ENCODE peak calls at places on chromosomes 7 and 10, in five cellular contexts. J is GM23248; S is heart left ventricle; F is Jurkat, Clone E6-1; G is psoas muscle. I is an unnamed sample.

GRCh38 chr10:103896225-103896624 is 21.8 kb downstream of the STN1 start:
- DNase-seq in J (peak; percentile 65), S (no peak), F (no peak), G (no peak), I (no peak)

GRCh38 chr7:5403442-5403841 is 20.2 kb downstream of the TNRC18 start:
- DNase-seq in J (no peak), S (no peak), F (no peak), G (no peak), I (no peak)

GRCh38 chr10:86269332-86269731 is 97.3 kb downstream of the GRID1 start:
- DNase-seq in J (no peak), S (no peak), F (no peak), G (no peak), I (no peak)

GRCh38 chr7:45186261-45186813 is 28.7 kb downstream of the RAMP3 start:
- DNase-seq in J (no peak), S (no peak), F (no peak), G (no peak), I (no peak)

GRCh38 chr7:1053002-1053411 is 8.7 kb downstream of the GPR146 start:
- DNase-seq in J (no peak), S (peak; percentile 73), F (no peak), G (peak; percentile 52), I (no peak)

GRCh38 chr10:71945819-71946474 is 18.2 kb upstream of the CHST3 start:
- DNase-seq in J (no peak), S (no peak), F (no peak), G (no peak), I (no peak)

GRCh38 chr7:91892821-91893340 is 12.4 kb upstream of the MTERF1 start:
- DNase-seq in J (peak; percentile 54), S (no peak), F (no peak), G (no peak), I (no peak)

GRCh38 chr10:96632974-96633373 is 46.2 kb upstream of the TM9SF3 start:
- DNase-seq in J (no peak), S (no peak), F (no peak), G (no peak), I (no peak)

GRCh38 chr10:88555190-88555894 is 27.8 kb downstream of the RNLS start:
- DNase-seq in J (peak; percentile 29), S (no peak), F (no peak), G (no peak), I (no peak)

GRCh38 chr10:13414855-13415254 is 66.8 kb upstream of the SEPHS1 start:
- DNase-seq in J (peak; percentile 28), S (no peak), F (no peak), G (no peak), I (peak; percentile 10)

GRCh38 chr10:117152668-117153067 is 14.6 kb upstream of the VAX1 start:
- DNase-seq in J (peak; percentile 30), S (no peak), F (no peak), G (no peak), I (no peak)

GRCh38 chr7:55928006-55928767 is 23.5 kb upstream of the MRPS17 start:
- DNase-seq in J (no peak), S (no peak), F (no peak), G (no peak), I (no peak)

GRCh38 chr10:6445671-6446278 is 134.3 kb downstream of the PRKCQ start:
- DNase-seq in J (peak; percentile 58), S (no peak), F (peak; percentile 73), G (peak; percentile 81), I (peak; percentile 48)

GRCh38 chr10:4283841-4284610 is 499.0 kb upstream of the KLF6 start:
- DNase-seq in J (peak; percentile 59), S (peak; percentile 81), F (no peak), G (peak; percentile 79), I (no peak)

GRCh38 chr10:118238573-118239240 is 103.4 kb downstream of the FAM204A start:
- DNase-seq in J (peak; percentile 94), S (no peak), F (no peak), G (no peak), I (no peak)

GRCh38 chr7:101998029-101998903 is 180.8 kb downstream of the CUX1 start:
- DNase-seq in J (no peak), S (no peak), F (no peak), G (peak; percentile 36), I (no peak)

GRCh38 chr7:4951903-4952636 is 6.9 kb downstream of the MMD2 start:
- DNase-seq in J (peak; percentile 48), S (no peak), F (no peak), G (no peak), I (peak; percentile 54)

GRCh38 chr7:149126662-149127321 is 668 bp upstream of the ZNF425 start:
- DNase-seq in J (peak; percentile 59), S (peak; percentile 64), F (no peak), G (peak; percentile 69), I (peak; percentile 81)

GRCh38 chr10:124993728-124994451 is 52.0 kb downstream of the ZRANB1 start:
- DNase-seq in J (no peak), S (no peak), F (no peak), G (no peak), I (no peak)

GRCh38 chr10:88913803-88914202 is 33.8 kb downstream of the STAMBPL1 start:
- DNase-seq in J (no peak), S (no peak), F (no peak), G (no peak), I (no peak)

GRCh38 chr7:36601596-36601995 is 122.7 kb downstream of the AOAH start:
- DNase-seq in J (no peak), S (no peak), F (no peak), G (no peak), I (no peak)

GRCh38 chr7:91554893-91555292 is 290.7 kb downstream of the FZD1 start:
- DNase-seq in J (no peak), S (no peak), F (no peak), G (no peak), I (no peak)

GRCh38 chr10:132140167-132140925 is 46.4 kb upstream of the DPYSL4 start:
- DNase-seq in J (no peak), S (peak; percentile 24), F (no peak), G (peak; percentile 40), I (no peak)

GRCh38 chr10:97080051-97080776 is 105.5 kb downstream of the SLIT1 start:
- DNase-seq in J (no peak), S (no peak), F (no peak), G (no peak), I (no peak)

GRCh38 chr10:5078781-5079180 is 15.4 kb upstream of the AKR1C3 start:
- DNase-seq in J (peak; percentile 33), S (no peak), F (no peak), G (no peak), I (no peak)

GRCh38 chr7:20407585-20408466 is 77.1 kb downstream of the ITGB8 start:
- DNase-seq in J (peak; percentile 72), S (peak; percentile 84), F (no peak), G (no peak), I (no peak)

GRCh38 chr7:155973451-155973997 is 161.3 kb upstream of the SHH start:
- DNase-seq in J (no peak), S (no peak), F (no peak), G (no peak), I (no peak)

GRCh38 chr7:139505563-139505962 is 17.9 kb upstream of the CLEC2L start:
- DNase-seq in J (peak; percentile 37), S (no peak), F (peak; percentile 19), G (no peak), I (peak; percentile 35)

GRCh38 chr10:84845628-84846261 is 517.4 kb downstream of the CCSER2 start:
- DNase-seq in J (no peak), S (no peak), F (peak; percentile 59), G (no peak), I (peak; percentile 38)

GRCh38 chr10:92761576-92761975 is 71.8 kb downstream of the HHEX start:
- DNase-seq in J (peak; percentile 51), S (no peak), F (no peak), G (no peak), I (no peak)

GRCh38 chr7:86444245-86444644 is 199.5 kb upstream of the GRM3 start:
- DNase-seq in J (no peak), S (no peak), F (no peak), G (no peak), I (no peak)

GRCh38 chr10:103824281-103824680 is 31.1 kb downstream of the SH3PXD2A start:
- DNase-seq in J (no peak), S (no peak), F (no peak), G (no peak), I (no peak)

GRCh38 chr10:782751-783648 is 93.5 kb upstream of the DIP2C start:
- DNase-seq in J (no peak), S (no peak), F (no peak), G (peak; percentile 47), I (no peak)

GRCh38 chr10:94088926-94089381 is 95.2 kb downstream of the PLCE1 start:
- DNase-seq in J (peak; percentile 46), S (no peak), F (no peak), G (no peak), I (no peak)

GRCh38 chr7:2764621-2765020 is 76.6 kb downstream of the AMZ1 start:
- DNase-seq in J (no peak), S (no peak), F (no peak), G (no peak), I (no peak)

GRCh38 chr10:60666221-60666620 is 112.1 kb upstream of the CDK1 start:
- DNase-seq in J (peak; percentile 8), S (no peak), F (no peak), G (no peak), I (no peak)

GRCh38 chr7:150507947-150508602 is 6.6 kb upstream of the GIMAP7 start:
- DNase-seq in J (no peak), S (no peak), F (no peak), G (no peak), I (no peak)

GRCh38 chr7:150502519-150502918 is 12.2 kb upstream of the GIMAP7 start:
- DNase-seq in J (no peak), S (no peak), F (peak; percentile 89), G (no peak), I (no peak)

GRCh38 chr7:150503581-150503980 is 11.1 kb upstream of the GIMAP7 start:
- DNase-seq in J (no peak), S (no peak), F (no peak), G (no peak), I (no peak)

GRCh38 chr7:150503155-150503554 is 11.5 kb upstream of the GIMAP7 start:
- DNase-seq in J (no peak), S (no peak), F (no peak), G (no peak), I (no peak)
- H3K4me3 ChIP-seq in J (no peak overlapping the region), S (no peak overlapping the region), F (no peak overlapping the region), G (no peak overlapping the region), I (no peak overlapping the region)

GRCh38 chr7:33039257-33039904 is 23.2 kb downstream of the NT5C3A start:
- DNase-seq in J (peak; percentile 66), S (no peak), F (no peak), G (no peak), I (peak; percentile 35)
- H3K4me3 ChIP-seq in J (peak overlapping the region; percentile 81), S (peak overlapping the region; percentile 58), F (peak overlapping the region; percentile 34), G (peak overlapping the region; percentile 76), I (peak overlapping the region; percentile 94)

GRCh38 chr10:104923501-104923900 is 282.4 kb downstream of the SORCS3 start:
- DNase-seq in J (no peak), S (no peak), F (no peak), G (no peak), I (no peak)
- H3K4me3 ChIP-seq in J (no peak overlapping the region), S (no peak overlapping the region), F (no peak overlapping the region), G (no peak overlapping the region), I (no peak overlapping the region)

DNA sequence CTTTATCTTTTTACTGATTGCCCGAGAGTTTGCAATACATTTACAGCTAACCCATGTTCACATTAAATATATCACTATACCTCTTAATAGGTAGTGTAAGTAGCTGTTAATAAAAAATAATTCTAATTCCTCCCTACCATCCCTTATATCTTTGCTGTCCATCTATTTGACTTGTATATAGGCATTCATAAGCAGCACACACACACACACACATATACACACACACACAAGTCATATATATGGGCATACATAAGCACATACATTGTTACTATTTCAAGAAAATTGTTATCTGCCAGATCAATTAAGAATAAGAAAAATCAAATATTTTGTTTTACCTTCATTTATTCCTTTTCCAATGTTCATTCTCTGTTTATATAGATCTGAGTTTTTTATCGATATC is 176.4 kb downstream of the PPP1R3A start:
- DNase-seq in J (no peak), S (no peak), F (no peak), G (no peak), I (no peak)
- H3K4me3 ChIP-seq in J (no peak overlapping the region), S (no peak overlapping the region), F (no peak overlapping the region), G (no peak overlapping the region), I (no peak overlapping the region)